ENCODE peak calls at places on chromosomes 4 and X, in eight cellular contexts. One of them, this sample, is unnamed.
A peak's percentile ranks its signal among the peaks of the same experiment; 100 is the strongest.

GRCh38 chr4:147674073-147674472 is 9.9 kb downstream of the PRMT9 start:
- DNase-seq in activated effector memory CD4-positive, alpha-beta T cell treated with Interleukin-2 at 50 U/mL for 16 hours: no peak
- DNase-seq in left ventricle myocardium superior: no peak
- DNase-seq in AG08395: no peak
- DNase-seq in Daoy: no peak
- DNase-seq in germinal center: no peak
- DNase-seq in NCI-H460: no peak
- DNase-seq in ACHN: no peak
- DNase-seq in this sample: no peak

GRCh38 chrX:46574941-46575381 is 1.4 kb downstream of the CHST7 start:
- DNase-seq in activated effector memory CD4-positive, alpha-beta T cell treated with Interleukin-2 at 50 U/mL for 16 hours: no peak
- DNase-seq in left ventricle myocardium superior: peak; percentile 59
- DNase-seq in AG08395: no peak
- DNase-seq in Daoy: peak; percentile 31
- DNase-seq in germinal center: peak; percentile 14
- DNase-seq in NCI-H460: no peak
- DNase-seq in ACHN: no peak
- DNase-seq in this sample: peak; percentile 32

GRCh38 chr4:105140684-105141490 is 5.8 kb upstream of the TET2 start:
- DNase-seq in activated effector memory CD4-positive, alpha-beta T cell treated with Interleukin-2 at 50 U/mL for 16 hours: peak; percentile 18
- DNase-seq in left ventricle myocardium superior: no peak
- DNase-seq in AG08395: peak; percentile 32
- DNase-seq in Daoy: peak; percentile 4
- DNase-seq in germinal center: peak; percentile 36
- DNase-seq in NCI-H460: peak; percentile 36
- DNase-seq in ACHN: peak; percentile 47
- DNase-seq in this sample: peak; percentile 62

GRCh38 chrX:47643926-47644325 is 6.4 kb downstream of the ELK1 start:
- DNase-seq in activated effector memory CD4-positive, alpha-beta T cell treated with Interleukin-2 at 50 U/mL for 16 hours: no peak
- DNase-seq in left ventricle myocardium superior: no peak
- DNase-seq in AG08395: peak; percentile 34
- DNase-seq in Daoy: no peak
- DNase-seq in germinal center: no peak
- DNase-seq in NCI-H460: peak; percentile 11
- DNase-seq in ACHN: no peak
- DNase-seq in this sample: no peak

GRCh38 chr4:5689065-5689464 is 19.3 kb downstream of the EVC2 start:
- DNase-seq in activated effector memory CD4-positive, alpha-beta T cell treated with Interleukin-2 at 50 U/mL for 16 hours: no peak
- DNase-seq in left ventricle myocardium superior: no peak
- DNase-seq in AG08395: no peak
- DNase-seq in Daoy: no peak
- DNase-seq in germinal center: no peak
- DNase-seq in NCI-H460: no peak
- DNase-seq in ACHN: no peak
- DNase-seq in this sample: no peak

GRCh38 chr4:164012396-164013027 is 518.0 kb downstream of the TMA16 start:
- DNase-seq in activated effector memory CD4-positive, alpha-beta T cell treated with Interleukin-2 at 50 U/mL for 16 hours: no peak
- DNase-seq in left ventricle myocardium superior: no peak
- DNase-seq in AG08395: no peak
- DNase-seq in Daoy: peak; percentile 18
- DNase-seq in germinal center: no peak
- DNase-seq in NCI-H460: peak; percentile 33
- DNase-seq in ACHN: peak; percentile 53
- DNase-seq in this sample: no peak

GRCh38 chrX:118726887-118727685 is at the start of gene IL13RA1:
- DNase-seq in activated effector memory CD4-positive, alpha-beta T cell treated with Interleukin-2 at 50 U/mL for 16 hours: no peak
- DNase-seq in left ventricle myocardium superior: peak; percentile 88
- DNase-seq in AG08395: peak; percentile 75
- DNase-seq in Daoy: peak; percentile 88
- DNase-seq in germinal center: no peak
- DNase-seq in NCI-H460: peak; percentile 86
- DNase-seq in ACHN: peak; percentile 82
- DNase-seq in this sample: peak; percentile 32

GRCh38 chrX:45553417-45553816 is 352.7 kb upstream of the DIPK2B start:
- DNase-seq in activated effector memory CD4-positive, alpha-beta T cell treated with Interleukin-2 at 50 U/mL for 16 hours: no peak
- DNase-seq in left ventricle myocardium superior: no peak
- DNase-seq in AG08395: no peak
- DNase-seq in Daoy: no peak
- DNase-seq in germinal center: no peak
- DNase-seq in NCI-H460: no peak
- DNase-seq in ACHN: no peak
- DNase-seq in this sample: no peak

GRCh38 chr4:7854697-7855370 is 84.8 kb downstream of the AFAP1 start:
- DNase-seq in activated effector memory CD4-positive, alpha-beta T cell treated with Interleukin-2 at 50 U/mL for 16 hours: peak; percentile 65
- DNase-seq in left ventricle myocardium superior: no peak
- DNase-seq in AG08395: no peak
- DNase-seq in Daoy: peak; percentile 66
- DNase-seq in germinal center: no peak
- DNase-seq in NCI-H460: no peak
- DNase-seq in ACHN: no peak
- DNase-seq in this sample: no peak

GRCh38 chrX:72245461-72246089 is 6.7 kb upstream of the ERCC6L start:
- DNase-seq in activated effector memory CD4-positive, alpha-beta T cell treated with Interleukin-2 at 50 U/mL for 16 hours: peak; percentile 8
- DNase-seq in left ventricle myocardium superior: peak; percentile 46
- DNase-seq in AG08395: peak; percentile 86
- DNase-seq in Daoy: peak; percentile 51
- DNase-seq in germinal center: peak; percentile 36
- DNase-seq in NCI-H460: peak; percentile 68
- DNase-seq in ACHN: peak; percentile 50
- DNase-seq in this sample: peak; percentile 29

GRCh38 chr4:113958766-113959540 is 20.5 kb downstream of the ARSJ start:
- DNase-seq in activated effector memory CD4-positive, alpha-beta T cell treated with Interleukin-2 at 50 U/mL for 16 hours: no peak
- DNase-seq in left ventricle myocardium superior: no peak
- DNase-seq in AG08395: peak; percentile 69
- DNase-seq in Daoy: peak; percentile 72
- DNase-seq in germinal center: no peak
- DNase-seq in NCI-H460: peak; percentile 71
- DNase-seq in ACHN: peak; percentile 95
- DNase-seq in this sample: no peak

GRCh38 chr4:145818001-145818400 is 120.6 kb downstream of the ZNF827 start:
- DNase-seq in activated effector memory CD4-positive, alpha-beta T cell treated with Interleukin-2 at 50 U/mL for 16 hours: no peak
- DNase-seq in left ventricle myocardium superior: no peak
- DNase-seq in AG08395: no peak
- DNase-seq in Daoy: no peak
- DNase-seq in germinal center: no peak
- DNase-seq in NCI-H460: no peak
- DNase-seq in ACHN: no peak
- DNase-seq in this sample: no peak

GRCh38 chr4:18051281-18051680 is 29.7 kb upstream of the LCORL start:
- DNase-seq in activated effector memory CD4-positive, alpha-beta T cell treated with Interleukin-2 at 50 U/mL for 16 hours: no peak
- DNase-seq in left ventricle myocardium superior: no peak
- DNase-seq in AG08395: peak; percentile 9
- DNase-seq in Daoy: peak; percentile 16
- DNase-seq in germinal center: no peak
- DNase-seq in NCI-H460: no peak
- DNase-seq in ACHN: no peak
- DNase-seq in this sample: no peak

GRCh38 chrX:23732704-23733103 is 10.4 kb downstream of the ACOT9 start:
- DNase-seq in activated effector memory CD4-positive, alpha-beta T cell treated with Interleukin-2 at 50 U/mL for 16 hours: no peak
- DNase-seq in left ventricle myocardium superior: no peak
- DNase-seq in AG08395: no peak
- DNase-seq in Daoy: no peak
- DNase-seq in germinal center: peak; percentile 4
- DNase-seq in NCI-H460: no peak
- DNase-seq in ACHN: no peak
- DNase-seq in this sample: peak; percentile 15

GRCh38 chrX:104987063-104987462 is 233.4 kb downstream of the TEX13A start:
- DNase-seq in activated effector memory CD4-positive, alpha-beta T cell treated with Interleukin-2 at 50 U/mL for 16 hours: no peak
- DNase-seq in left ventricle myocardium superior: no peak
- DNase-seq in AG08395: no peak
- DNase-seq in Daoy: peak; percentile 9
- DNase-seq in germinal center: no peak
- DNase-seq in NCI-H460: no peak
- DNase-seq in ACHN: peak; percentile 50
- DNase-seq in this sample: no peak

GRCh38 chr4:80036949-80037348 is 36.1 kb downstream of the ANTXR2 start:
- DNase-seq in activated effector memory CD4-positive, alpha-beta T cell treated with Interleukin-2 at 50 U/mL for 16 hours: no peak
- DNase-seq in left ventricle myocardium superior: no peak
- DNase-seq in AG08395: peak; percentile 71
- DNase-seq in Daoy: no peak
- DNase-seq in germinal center: no peak
- DNase-seq in NCI-H460: no peak
- DNase-seq in ACHN: no peak
- DNase-seq in this sample: no peak

GRCh38 chrX:113512700-113513395 is 672.2 kb upstream of the AMOT start:
- DNase-seq in activated effector memory CD4-positive, alpha-beta T cell treated with Interleukin-2 at 50 U/mL for 16 hours: no peak
- DNase-seq in left ventricle myocardium superior: no peak
- DNase-seq in AG08395: peak; percentile 62
- DNase-seq in Daoy: peak; percentile 46
- DNase-seq in germinal center: no peak
- DNase-seq in NCI-H460: peak; percentile 38
- DNase-seq in ACHN: peak; percentile 78
- DNase-seq in this sample: no peak

GRCh38 chr4:8790749-8791148 is 80.9 kb downstream of the HMX1 start:
- DNase-seq in activated effector memory CD4-positive, alpha-beta T cell treated with Interleukin-2 at 50 U/mL for 16 hours: no peak
- DNase-seq in left ventricle myocardium superior: no peak
- DNase-seq in AG08395: no peak
- DNase-seq in Daoy: no peak
- DNase-seq in germinal center: no peak
- DNase-seq in NCI-H460: no peak
- DNase-seq in ACHN: no peak
- DNase-seq in this sample: no peak

GRCh38 chr4:137387924-137388323 is 144.4 kb downstream of the PCDH18 start:
- DNase-seq in activated effector memory CD4-positive, alpha-beta T cell treated with Interleukin-2 at 50 U/mL for 16 hours: no peak
- DNase-seq in left ventricle myocardium superior: no peak
- DNase-seq in AG08395: peak; percentile 56
- DNase-seq in Daoy: peak; percentile 25
- DNase-seq in germinal center: no peak
- DNase-seq in NCI-H460: no peak
- DNase-seq in ACHN: no peak
- DNase-seq in this sample: no peak

GRCh38 chr4:182192511-182193181 is 50.6 kb upstream of the TENM3 start:
- DNase-seq in activated effector memory CD4-positive, alpha-beta T cell treated with Interleukin-2 at 50 U/mL for 16 hours: no peak
- DNase-seq in left ventricle myocardium superior: no peak
- DNase-seq in AG08395: peak; percentile 12
- DNase-seq in Daoy: no peak
- DNase-seq in germinal center: no peak
- DNase-seq in NCI-H460: no peak
- DNase-seq in ACHN: no peak
- DNase-seq in this sample: no peak

GRCh38 chrX:50107470-50107869 is 93.3 kb downstream of the AKAP4 start:
- DNase-seq in activated effector memory CD4-positive, alpha-beta T cell treated with Interleukin-2 at 50 U/mL for 16 hours: no peak
- DNase-seq in left ventricle myocardium superior: no peak
- DNase-seq in AG08395: peak; percentile 3
- DNase-seq in Daoy: no peak
- DNase-seq in germinal center: no peak
- DNase-seq in NCI-H460: no peak
- DNase-seq in ACHN: no peak
- DNase-seq in this sample: no peak

GRCh38 chrX:129522184-129523059 is 868 bp downstream of the SMARCA1 start:
- DNase-seq in activated effector memory CD4-positive, alpha-beta T cell treated with Interleukin-2 at 50 U/mL for 16 hours: no peak
- DNase-seq in left ventricle myocardium superior: peak; percentile 62
- DNase-seq in AG08395: peak; percentile 57
- DNase-seq in Daoy: peak; percentile 69
- DNase-seq in germinal center: peak; percentile 5
- DNase-seq in NCI-H460: peak; percentile 60
- DNase-seq in ACHN: peak; percentile 60
- DNase-seq in this sample: no peak

GRCh38 chr4:86155766-86156165 is 204.1 kb downstream of the MAPK10 start:
- DNase-seq in activated effector memory CD4-positive, alpha-beta T cell treated with Interleukin-2 at 50 U/mL for 16 hours: no peak
- DNase-seq in left ventricle myocardium superior: no peak
- DNase-seq in AG08395: no peak
- DNase-seq in Daoy: no peak
- DNase-seq in germinal center: no peak
- DNase-seq in NCI-H460: no peak
- DNase-seq in ACHN: no peak
- DNase-seq in this sample: no peak

GRCh38 chr4:83320548-83320947 is 14.1 kb downstream of the HPSE start:
- DNase-seq in activated effector memory CD4-positive, alpha-beta T cell treated with Interleukin-2 at 50 U/mL for 16 hours: no peak
- DNase-seq in left ventricle myocardium superior: peak; percentile 70
- DNase-seq in AG08395: peak; percentile 82
- DNase-seq in Daoy: peak; percentile 15
- DNase-seq in germinal center: no peak
- DNase-seq in NCI-H460: no peak
- DNase-seq in ACHN: peak; percentile 9
- DNase-seq in this sample: no peak

GRCh38 chr4:104490096-104490769 is 4.5 kb downstream of the CXXC4 start:
- DNase-seq in activated effector memory CD4-positive, alpha-beta T cell treated with Interleukin-2 at 50 U/mL for 16 hours: no peak
- DNase-seq in left ventricle myocardium superior: peak; percentile 18
- DNase-seq in AG08395: no peak
- DNase-seq in Daoy: no peak
- DNase-seq in germinal center: no peak
- DNase-seq in NCI-H460: no peak
- DNase-seq in ACHN: no peak
- DNase-seq in this sample: no peak

GRCh38 chrX:20011608-20012007 is 20.7 kb upstream of the BCLAF3 start:
- DNase-seq in activated effector memory CD4-positive, alpha-beta T cell treated with Interleukin-2 at 50 U/mL for 16 hours: no peak
- DNase-seq in left ventricle myocardium superior: no peak
- DNase-seq in AG08395: no peak
- DNase-seq in Daoy: no peak
- DNase-seq in germinal center: no peak
- DNase-seq in NCI-H460: no peak
- DNase-seq in ACHN: no peak
- DNase-seq in this sample: no peak

GRCh38 chr4:123830920-123831319 is 434.3 kb downstream of the SPRY1 start:
- DNase-seq in activated effector memory CD4-positive, alpha-beta T cell treated with Interleukin-2 at 50 U/mL for 16 hours: no peak
- DNase-seq in left ventricle myocardium superior: no peak
- DNase-seq in AG08395: no peak
- DNase-seq in Daoy: no peak
- DNase-seq in germinal center: no peak
- DNase-seq in NCI-H460: no peak
- DNase-seq in ACHN: no peak
- DNase-seq in this sample: no peak

GRCh38 chr4:153143527-153144348 is 60.5 kb upstream of the TRIM2 start:
- DNase-seq in activated effector memory CD4-positive, alpha-beta T cell treated with Interleukin-2 at 50 U/mL for 16 hours: no peak
- DNase-seq in left ventricle myocardium superior: no peak
- DNase-seq in AG08395: no peak
- DNase-seq in Daoy: peak; percentile 66
- DNase-seq in germinal center: no peak
- DNase-seq in NCI-H460: peak; percentile 82
- DNase-seq in ACHN: peak; percentile 69
- DNase-seq in this sample: no peak

GRCh38 chr4:114386637-114387233 is 211.9 kb upstream of the UGT8 start:
- DNase-seq in activated effector memory CD4-positive, alpha-beta T cell treated with Interleukin-2 at 50 U/mL for 16 hours: no peak
- DNase-seq in left ventricle myocardium superior: no peak
- DNase-seq in AG08395: peak; percentile 32
- DNase-seq in Daoy: peak; percentile 9
- DNase-seq in germinal center: peak; percentile 24
- DNase-seq in NCI-H460: peak; percentile 23
- DNase-seq in ACHN: peak; percentile 30
- DNase-seq in this sample: peak; percentile 30

GRCh38 chrX:102739642-102740041 is 19.1 kb downstream of the GPRASP3 start:
- DNase-seq in activated effector memory CD4-positive, alpha-beta T cell treated with Interleukin-2 at 50 U/mL for 16 hours: no peak
- DNase-seq in left ventricle myocardium superior: no peak
- DNase-seq in AG08395: no peak
- DNase-seq in Daoy: peak; percentile 57
- DNase-seq in germinal center: no peak
- DNase-seq in NCI-H460: no peak
- DNase-seq in ACHN: no peak
- DNase-seq in this sample: no peak

GRCh38 chr4:7029921-7030320 is 13.3 kb upstream of the TADA2B start:
- DNase-seq in activated effector memory CD4-positive, alpha-beta T cell treated with Interleukin-2 at 50 U/mL for 16 hours: no peak
- DNase-seq in left ventricle myocardium superior: no peak
- DNase-seq in AG08395: no peak
- DNase-seq in Daoy: no peak
- DNase-seq in germinal center: no peak
- DNase-seq in NCI-H460: no peak
- DNase-seq in ACHN: no peak
- DNase-seq in this sample: no peak

GRCh38 chrX:140933874-140934655 is 68.3 kb upstream of the SPANXB1 start:
- DNase-seq in activated effector memory CD4-positive, alpha-beta T cell treated with Interleukin-2 at 50 U/mL for 16 hours: no peak
- DNase-seq in left ventricle myocardium superior: no peak
- DNase-seq in AG08395: no peak
- DNase-seq in Daoy: no peak
- DNase-seq in germinal center: no peak
- DNase-seq in NCI-H460: no peak
- DNase-seq in ACHN: no peak
- DNase-seq in this sample: no peak